ENCODE peak calls at places on chromosomes 2 and 18, in four cellular contexts. One of them, this sample, is unnamed.

GRCh38 chr2:240985881-240986786 is 12.3 kb upstream of the SNED1 start:
- DNase-seq in PC-3: no peak
- DNase-seq in GM23248: no peak
- DNase-seq in GM23338: no peak
- DNase-seq in this sample: no peak

GRCh38 chr18:3014501-3015202 is 1.7 kb upstream of the LPIN2 start:
- DNase-seq in GM23338: no peak
- DNase-seq in GM23248: peak; percentile 48
- DNase-seq in PC-3: no peak
- DNase-seq in this sample: peak; percentile 14

GRCh38 chr2:71473346-71474035 is 20.1 kb downstream of the DYSF start:
- DNase-seq in GM23338: no peak
- DNase-seq in GM23248: no peak
- DNase-seq in PC-3: no peak
- DNase-seq in this sample: no peak

GRCh38 chr2:155815851-155816250 is 516.7 kb downstream of the NR4A2 start:
- DNase-seq in PC-3: peak; percentile 63
- DNase-seq in GM23248: peak; percentile 0
- DNase-seq in GM23338: peak; percentile 75
- DNase-seq in this sample: no peak

GRCh38 chr2:157574165-157574564 is 54.5 kb downstream of the ACVR1C start:
- DNase-seq in GM23248: no peak
- DNase-seq in GM23338: no peak
- DNase-seq in PC-3: no peak
- DNase-seq in this sample: no peak

GRCh38 chr2:201219328-201220096 is 36.6 kb downstream of the CASP10 start:
- DNase-seq in GM23248: no peak
- DNase-seq in GM23338: no peak
- DNase-seq in PC-3: peak; percentile 19
- DNase-seq in this sample: peak; percentile 70

GRCh38 chr2:209331291-209331844 is 92.5 kb upstream of the MAP2 start:
- DNase-seq in GM23248: peak; percentile 58
- DNase-seq in GM23338: peak; percentile 80
- DNase-seq in PC-3: peak; percentile 62
- DNase-seq in this sample: no peak

GRCh38 chr2:118645891-118646290 is 201.6 kb downstream of the EN1 start:
- DNase-seq in GM23338: peak; percentile 21
- DNase-seq in GM23248: no peak
- DNase-seq in PC-3: peak; percentile 5
- DNase-seq in this sample: no peak

GRCh38 chr2:24785704-24786321 is 7.4 kb downstream of the PTRHD1 start:
- DNase-seq in PC-3: no peak
- DNase-seq in GM23248: no peak
- DNase-seq in GM23338: no peak
- DNase-seq in this sample: no peak

GRCh38 chr18:69985239-69985638 is 37.6 kb upstream of the CD226 start:
- DNase-seq in GM23338: peak; percentile 38
- DNase-seq in GM23248: no peak
- DNase-seq in PC-3: no peak
- DNase-seq in this sample: no peak
- H3K9me2 ChIP-seq in GM23338: peaks cover 8% of the 10 kb centered on the region
- H3K9me2 ChIP-seq in GM23248: no peaks in the 10 kb centered on the region
- H3K9me2 ChIP-seq in PC-3: no peaks in the 10 kb centered on the region
- H3K9me2 ChIP-seq in this sample: no peaks in the 10 kb centered on the region

DNA sequence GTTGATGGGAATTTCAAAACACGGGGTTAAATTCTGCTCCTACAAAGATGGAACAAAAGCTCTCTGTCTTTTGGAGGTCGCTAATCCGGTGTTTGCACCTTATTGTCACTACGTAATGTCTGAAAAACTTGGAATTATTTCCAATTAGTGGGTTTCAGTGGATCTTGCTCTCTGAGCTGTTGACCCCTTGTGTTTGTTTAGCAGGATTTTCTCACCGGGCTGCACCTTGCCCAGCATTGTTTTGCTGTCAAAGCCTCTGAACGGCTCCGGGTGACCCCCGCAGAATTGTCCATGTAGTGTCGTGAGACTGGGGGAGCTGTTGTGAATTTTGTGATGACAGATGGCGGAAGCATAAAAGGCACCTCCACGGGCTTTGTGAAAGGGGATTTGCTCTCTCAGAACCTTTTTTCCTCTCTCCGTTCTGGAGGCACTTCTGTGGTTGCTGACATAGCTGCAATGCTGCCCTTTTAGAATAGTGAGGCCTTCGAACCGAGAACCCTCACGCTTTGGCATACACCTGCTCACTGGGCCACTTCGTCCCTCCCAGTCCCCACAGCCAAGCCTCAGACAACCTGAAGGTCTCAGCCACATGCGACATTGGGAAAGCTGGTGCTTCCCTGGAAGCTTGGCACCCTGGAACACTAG is 129.4 kb downstream of the ACOXL start:
- DNase-seq in GM23248: no peak
- DNase-seq in PC-3: no peak
- DNase-seq in GM23338: no peak
- DNase-seq in this sample: no peak
- H3K9me2 ChIP-seq in GM23248: no peaks in the 10 kb centered on the region
- H3K9me2 ChIP-seq in PC-3: no peaks in the 10 kb centered on the region
- H3K9me2 ChIP-seq in GM23338: peaks cover 5% of the 10 kb centered on the region
- H3K9me2 ChIP-seq in this sample: no peaks in the 10 kb centered on the region

DNA sequence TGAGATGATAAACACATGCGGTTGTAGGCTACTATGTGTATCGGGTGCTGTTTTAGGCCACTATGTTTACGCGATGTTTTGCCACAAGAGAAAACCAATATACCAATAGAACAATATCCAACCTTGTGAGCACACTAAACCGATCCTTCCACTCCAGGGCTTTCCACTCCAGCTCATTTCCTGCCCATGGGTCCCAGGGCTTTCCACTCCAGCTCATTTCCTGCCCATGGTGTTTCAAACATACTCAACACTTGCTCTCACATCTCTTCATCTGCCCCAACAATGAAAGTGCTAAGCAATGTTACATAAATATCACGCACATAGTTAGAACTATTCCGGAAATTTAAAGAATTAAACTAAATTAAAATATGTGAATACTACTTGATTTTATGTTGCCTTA is 80.0 kb downstream of the EPB41L3 start:
- DNase-seq in GM23338: no peak
- DNase-seq in PC-3: no peak
- DNase-seq in GM23248: peak; percentile 1
- DNase-seq in this sample: no peak
- H3K9me2 ChIP-seq in GM23338: peaks cover 8% of the 10 kb centered on the region
- H3K9me2 ChIP-seq in PC-3: no peaks in the 10 kb centered on the region
- H3K9me2 ChIP-seq in GM23248: no peaks in the 10 kb centered on the region
- H3K9me2 ChIP-seq in this sample: no peaks in the 10 kb centered on the region

GRCh38 chr2:238888781-238889180 is 40.9 kb downstream of the TWIST2 start:
- DNase-seq in GM23248: peak; percentile 72
- DNase-seq in PC-3: no peak
- DNase-seq in GM23338: no peak
- DNase-seq in this sample: no peak

GRCh38 chr2:238890131-238890530 is 42.2 kb downstream of the TWIST2 start:
- DNase-seq in PC-3: no peak
- DNase-seq in GM23338: no peak
- DNase-seq in GM23248: peak; percentile 42
- DNase-seq in this sample: no peak

GRCh38 chr2:238891667-238892500 is 44.0 kb downstream of the TWIST2 start:
- DNase-seq in GM23248: peak; percentile 77
- DNase-seq in GM23338: no peak
- DNase-seq in PC-3: no peak
- DNase-seq in this sample: no peak

GRCh38 chr2:238892796-238893195 is 44.9 kb downstream of the TWIST2 start:
- DNase-seq in PC-3: no peak
- DNase-seq in GM23338: no peak
- DNase-seq in GM23248: peak; percentile 46
- DNase-seq in this sample: no peak

DNA sequence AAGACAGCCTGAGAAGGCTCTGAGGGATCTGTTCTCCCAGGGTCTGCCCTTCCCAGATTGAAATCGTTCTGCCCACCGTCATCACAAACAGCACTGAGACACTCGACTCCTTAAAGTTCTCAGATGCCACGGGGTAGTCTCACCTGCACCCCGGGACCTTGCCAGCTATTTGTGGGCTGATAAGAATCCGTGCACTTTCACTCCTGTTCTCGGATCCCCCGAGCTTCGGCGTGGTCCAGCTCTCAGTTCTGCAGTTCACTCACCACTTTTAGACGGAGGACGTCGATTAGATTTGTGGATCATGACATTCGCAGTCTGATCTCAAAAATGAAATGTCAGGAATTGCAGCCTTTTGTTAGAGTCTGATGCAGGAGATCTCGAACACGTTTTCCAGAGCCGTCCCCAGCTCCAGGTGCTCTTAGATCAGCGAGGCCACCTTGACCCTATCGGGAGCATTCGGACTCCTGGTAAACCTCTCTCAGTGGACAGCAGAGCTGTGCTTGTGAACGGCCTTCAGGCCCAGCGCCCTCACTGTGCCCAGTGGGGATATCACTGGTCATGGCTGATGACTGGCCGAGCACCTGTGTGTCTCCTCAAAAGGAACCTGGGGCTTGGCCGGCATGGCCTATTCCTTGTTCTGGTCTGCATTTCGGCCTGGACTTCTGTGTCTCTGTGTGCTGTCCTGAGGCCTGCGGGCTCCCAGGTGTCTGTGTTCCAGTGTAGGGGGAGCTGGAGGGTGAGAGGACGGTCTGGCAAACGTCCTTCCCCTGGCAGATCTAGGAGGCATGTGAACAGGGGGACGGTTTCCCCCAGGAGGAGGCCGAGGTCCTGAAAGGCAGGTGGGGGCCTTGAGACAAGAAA is 43.2 kb downstream of the TWIST2 start:
- DNase-seq in PC-3: no peak
- DNase-seq in GM23338: no peak
- DNase-seq in GM23248: peak; percentile 54
- DNase-seq in this sample: no peak
- H3K9me2 ChIP-seq in PC-3: no peaks in the 10 kb centered on the region
- H3K9me2 ChIP-seq in GM23338: no peaks in the 10 kb centered on the region
- H3K9me2 ChIP-seq in GM23248: no peaks in the 10 kb centered on the region
- H3K9me2 ChIP-seq in this sample: no peaks in the 10 kb centered on the region

GRCh38 chr18:5582849-5583667 is 39.3 kb upstream of the EPB41L3 start:
- DNase-seq in PC-3: peak; percentile 36
- DNase-seq in GM23338: no peak
- DNase-seq in GM23248: peak; percentile 57
- DNase-seq in this sample: no peak
- H3K9me2 ChIP-seq in PC-3: no peaks in the 10 kb centered on the region
- H3K9me2 ChIP-seq in GM23338: no peaks in the 10 kb centered on the region
- H3K9me2 ChIP-seq in GM23248: no peaks in the 10 kb centered on the region
- H3K9me2 ChIP-seq in this sample: no peaks in the 10 kb centered on the region

DNA sequence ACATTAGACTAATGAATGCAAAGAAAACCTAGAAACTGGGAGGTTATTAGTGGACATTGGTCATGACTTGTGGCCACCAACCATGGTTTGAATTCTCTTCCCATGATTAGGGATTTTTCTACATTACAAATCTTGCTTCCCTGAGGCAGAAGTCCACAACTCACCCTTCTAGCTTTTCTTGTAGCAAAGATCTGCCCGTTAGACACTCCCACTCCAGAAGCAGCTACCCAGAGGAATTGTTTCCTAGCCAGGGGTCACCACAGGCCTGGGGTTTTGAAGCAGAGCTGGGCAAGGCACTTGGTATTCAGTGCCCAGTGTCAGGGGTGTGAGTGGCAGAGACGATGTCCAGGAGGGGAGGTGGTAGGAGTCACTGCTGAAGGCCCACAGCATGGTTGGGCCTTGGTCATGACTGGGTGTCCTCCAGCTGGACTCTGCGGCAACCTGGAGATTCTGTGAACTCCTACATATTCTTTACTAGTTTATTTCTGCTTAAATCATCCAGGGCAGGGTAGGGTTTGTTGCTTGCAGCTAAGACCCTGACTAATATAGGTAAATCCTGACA is 54.9 kb downstream of the ACTR2 start:
- DNase-seq in GM23338: no peak
- DNase-seq in GM23248: no peak
- DNase-seq in PC-3: no peak
- DNase-seq in this sample: no peak
- H3K9me2 ChIP-seq in GM23338: no peaks in the 10 kb centered on the region
- H3K9me2 ChIP-seq in GM23248: no peaks in the 10 kb centered on the region
- H3K9me2 ChIP-seq in PC-3: no peaks in the 10 kb centered on the region
- H3K9me2 ChIP-seq in this sample: no peaks in the 10 kb centered on the region

DNA sequence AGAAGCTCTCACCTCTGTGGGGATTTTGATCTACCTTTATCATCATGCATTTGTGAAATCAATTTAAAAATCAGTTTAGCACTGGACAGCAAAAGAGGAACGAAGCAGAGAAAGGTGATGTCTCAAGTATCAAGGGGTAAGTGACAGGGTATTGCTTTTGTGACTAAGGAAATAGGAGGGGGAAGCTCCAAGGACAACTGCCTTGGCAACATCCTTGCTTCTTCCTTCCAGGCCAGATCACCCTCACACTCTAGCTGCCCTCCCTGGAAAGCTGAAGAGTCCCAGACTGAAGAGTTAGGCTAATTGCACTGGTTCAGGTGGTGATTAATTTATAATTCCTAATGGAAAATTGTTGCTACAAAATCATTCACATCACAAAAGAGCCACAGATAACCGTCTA is 859.1 kb upstream of the ACVR2A start:
- DNase-seq in PC-3: no peak
- DNase-seq in GM23338: no peak
- DNase-seq in GM23248: peak; percentile 45
- DNase-seq in this sample: no peak
- H3K9me2 ChIP-seq in PC-3: no peaks in the 10 kb centered on the region
- H3K9me2 ChIP-seq in GM23338: peaks cover 3% of the 10 kb centered on the region
- H3K9me2 ChIP-seq in GM23248: no peaks in the 10 kb centered on the region
- H3K9me2 ChIP-seq in this sample: no peaks in the 10 kb centered on the region

GRCh38 chr2:162280654-162281053 is 37.4 kb upstream of the FAP start:
- DNase-seq in PC-3: no peak
- DNase-seq in GM23338: peak; percentile 27
- DNase-seq in GM23248: no peak
- DNase-seq in this sample: no peak

GRCh38 chr2:162277344-162277743 is 34.1 kb upstream of the FAP start:
- DNase-seq in GM23248: no peak
- DNase-seq in GM23338: no peak
- DNase-seq in PC-3: no peak
- DNase-seq in this sample: no peak

GRCh38 chr2:162282765-162283425 is 35.6 kb downstream of the IFIH1 start:
- DNase-seq in GM23248: peak; percentile 34
- DNase-seq in PC-3: no peak
- DNase-seq in GM23338: no peak
- DNase-seq in this sample: no peak
- H3K9me2 ChIP-seq in GM23248: no peaks in the 10 kb centered on the region
- H3K9me2 ChIP-seq in PC-3: no peaks in the 10 kb centered on the region
- H3K9me2 ChIP-seq in GM23338: no peaks in the 10 kb centered on the region
- H3K9me2 ChIP-seq in this sample: no peaks in the 10 kb centered on the region

DNA sequence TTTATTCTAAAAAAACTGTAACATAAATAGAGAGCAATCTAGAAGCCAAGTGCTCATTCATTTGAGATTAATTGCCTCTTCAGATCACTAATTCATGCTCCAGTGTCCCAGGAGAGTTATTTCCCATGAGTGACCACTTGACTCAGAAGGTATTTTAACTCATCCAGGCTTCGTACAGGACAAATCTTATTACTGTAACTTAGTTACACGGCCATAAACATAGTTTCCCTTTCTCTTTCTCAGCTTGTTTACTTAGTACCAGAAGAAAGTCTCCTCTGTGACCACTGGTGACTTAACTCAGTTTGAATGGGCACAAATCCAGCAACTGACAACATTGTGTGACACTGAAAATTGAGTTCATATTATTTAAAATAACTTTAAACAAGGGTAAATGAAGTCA is 25.3 kb downstream of the MMADHC start:
- DNase-seq in GM23338: no peak
- DNase-seq in PC-3: peak; percentile 80
- DNase-seq in GM23248: peak; percentile 67
- DNase-seq in this sample: no peak
- H3K9me2 ChIP-seq in GM23338: no peaks in the 10 kb centered on the region
- H3K9me2 ChIP-seq in PC-3: no peaks in the 10 kb centered on the region
- H3K9me2 ChIP-seq in GM23248: no peaks in the 10 kb centered on the region
- H3K9me2 ChIP-seq in this sample: no peaks in the 10 kb centered on the region

This sample was measured in PC-9.